ENCODE peak calls at places on chromosomes 4 and X, in nine cellular contexts. One of them, this sample, is unnamed. For H3K4me1, the result is how much of the 10 kb centered on the place peaks cover.

GRCh38 chr4:45701616-45702015 is 422.2 kb downstream of the GABRG1 start:
- DNase-seq in fibroblast of lung: no peak
- DNase-seq in ovary: no peak
- DNase-seq in CD8-positive, alpha-beta T cell: no peak
- DNase-seq in upper lobe of left lung: no peak
- DNase-seq in body of pancreas: no peak
- DNase-seq in sigmoid colon: no peak
- DNase-seq in breast epithelium: no peak
- DNase-seq in spleen: no peak
- DNase-seq in this sample: no peak

GRCh38 chr4:142272452-142272851 is 573.6 kb downstream of the INPP4B start:
- DNase-seq in ovary: no peak
- DNase-seq in breast epithelium: no peak
- DNase-seq in body of pancreas: no peak
- DNase-seq in fibroblast of lung: no peak
- DNase-seq in upper lobe of left lung: no peak
- DNase-seq in CD8-positive, alpha-beta T cell: no peak
- DNase-seq in spleen: no peak
- DNase-seq in sigmoid colon: no peak
- DNase-seq in this sample: no peak

GRCh38 chr4:85565761-85566480 is 91.0 kb downstream of the ARHGAP24 start:
- DNase-seq in sigmoid colon: no peak
- DNase-seq in CD8-positive, alpha-beta T cell: no peak
- DNase-seq in body of pancreas: no peak
- DNase-seq in breast epithelium: no peak
- DNase-seq in fibroblast of lung: peak
- DNase-seq in spleen: no peak
- DNase-seq in ovary: no peak
- DNase-seq in upper lobe of left lung: no peak
- DNase-seq in this sample: no peak

GRCh38 chrX:118156254-118156952 is 39.8 kb upstream of the KLHL13 start:
- DNase-seq in spleen: no peak
- DNase-seq in ovary: no peak
- DNase-seq in fibroblast of lung: no peak
- DNase-seq in upper lobe of left lung: no peak
- DNase-seq in body of pancreas: peak
- DNase-seq in CD8-positive, alpha-beta T cell: no peak
- DNase-seq in sigmoid colon: no peak
- DNase-seq in breast epithelium: no peak
- DNase-seq in this sample: no peak

GRCh38 chr4:34850983-34851382 is 1393.3 kb downstream of the ARAP2 start:
- DNase-seq in fibroblast of lung: peak
- DNase-seq in upper lobe of left lung: no peak
- DNase-seq in body of pancreas: no peak
- DNase-seq in spleen: no peak
- DNase-seq in sigmoid colon: no peak
- DNase-seq in ovary: no peak
- DNase-seq in CD8-positive, alpha-beta T cell: no peak
- DNase-seq in breast epithelium: no peak
- DNase-seq in this sample: no peak

GRCh38 chr4:26213317-26213716 is 107.5 kb upstream of the RBPJ start:
- DNase-seq in sigmoid colon: no peak
- DNase-seq in ovary: no peak
- DNase-seq in fibroblast of lung: no peak
- DNase-seq in spleen: no peak
- DNase-seq in body of pancreas: no peak
- DNase-seq in breast epithelium: no peak
- DNase-seq in upper lobe of left lung: no peak
- DNase-seq in CD8-positive, alpha-beta T cell: no peak
- DNase-seq in this sample: no peak

GRCh38 chrX:111168314-111168713 is 72.3 kb downstream of the PAK3 start:
- DNase-seq in CD8-positive, alpha-beta T cell: no peak
- DNase-seq in body of pancreas: no peak
- DNase-seq in upper lobe of left lung: no peak
- DNase-seq in ovary: no peak
- DNase-seq in sigmoid colon: no peak
- DNase-seq in spleen: no peak
- DNase-seq in fibroblast of lung: peak
- DNase-seq in breast epithelium: no peak
- DNase-seq in this sample: no peak

GRCh38 chrX:153981231-153981630 is 8.7 kb downstream of the TMEM187 start:
- DNase-seq in body of pancreas: no peak
- DNase-seq in breast epithelium: no peak
- DNase-seq in upper lobe of left lung: no peak
- DNase-seq in ovary: no peak
- DNase-seq in sigmoid colon: no peak
- DNase-seq in spleen: peak
- DNase-seq in CD8-positive, alpha-beta T cell: no peak
- DNase-seq in fibroblast of lung: no peak
- DNase-seq in this sample: no peak

GRCh38 chr4:184850431-184851199 is 24.8 kb upstream of the ACSL1 start:
- DNase-seq in fibroblast of lung: no peak
- DNase-seq in CD8-positive, alpha-beta T cell: no peak
- DNase-seq in body of pancreas: no peak
- DNase-seq in ovary: no peak
- DNase-seq in sigmoid colon: no peak
- DNase-seq in breast epithelium: no peak
- DNase-seq in upper lobe of left lung: peak
- DNase-seq in spleen: peak
- DNase-seq in this sample: no peak

GRCh38 chr4:150578745-150579470 is 3.0 kb upstream of the MAB21L2 start:
- DNase-seq in CD8-positive, alpha-beta T cell: no peak
- DNase-seq in breast epithelium: no peak
- DNase-seq in ovary: no peak
- DNase-seq in sigmoid colon: peak
- DNase-seq in upper lobe of left lung: no peak
- DNase-seq in spleen: no peak
- DNase-seq in fibroblast of lung: peak
- DNase-seq in body of pancreas: no peak
- DNase-seq in this sample: no peak

GRCh38 chr4:80183196-80184052 is 13.9 kb upstream of the PRDM8 start:
- DNase-seq in breast epithelium: no peak
- DNase-seq in spleen: no peak
- DNase-seq in fibroblast of lung: no peak
- DNase-seq in upper lobe of left lung: no peak
- DNase-seq in ovary: peak
- DNase-seq in CD8-positive, alpha-beta T cell: no peak
- DNase-seq in body of pancreas: no peak
- DNase-seq in sigmoid colon: peak
- DNase-seq in this sample: no peak

GRCh38 chrX:102606115-102606514 is 6.8 kb downstream of the ARMCX5 start:
- DNase-seq in ovary: no peak
- DNase-seq in breast epithelium: no peak
- DNase-seq in CD8-positive, alpha-beta T cell: no peak
- DNase-seq in body of pancreas: no peak
- DNase-seq in sigmoid colon: no peak
- DNase-seq in spleen: no peak
- DNase-seq in upper lobe of left lung: no peak
- DNase-seq in fibroblast of lung: no peak
- DNase-seq in this sample: no peak

GRCh38 chr4:176492648-176493302 is 173.0 kb downstream of the SPCS3 start:
- DNase-seq in CD8-positive, alpha-beta T cell: no peak
- DNase-seq in ovary: no peak
- DNase-seq in fibroblast of lung: peak
- DNase-seq in body of pancreas: no peak
- DNase-seq in breast epithelium: no peak
- DNase-seq in spleen: no peak
- DNase-seq in sigmoid colon: no peak
- DNase-seq in upper lobe of left lung: no peak
- DNase-seq in this sample: no peak

GRCh38 chr4:26410385-26411293 is 79.6 kb downstream of the CCKAR start:
- DNase-seq in fibroblast of lung: peak
- DNase-seq in sigmoid colon: no peak
- DNase-seq in breast epithelium: no peak
- DNase-seq in CD8-positive, alpha-beta T cell: no peak
- DNase-seq in upper lobe of left lung: no peak
- DNase-seq in body of pancreas: peak
- DNase-seq in spleen: no peak
- DNase-seq in ovary: no peak
- DNase-seq in this sample: no peak

GRCh38 chrX:10649286-10649685 is 28.9 kb upstream of the MID1 start:
- DNase-seq in spleen: no peak
- DNase-seq in ovary: no peak
- DNase-seq in upper lobe of left lung: no peak
- DNase-seq in body of pancreas: no peak
- DNase-seq in breast epithelium: no peak
- DNase-seq in fibroblast of lung: peak
- DNase-seq in CD8-positive, alpha-beta T cell: no peak
- DNase-seq in sigmoid colon: no peak
- DNase-seq in this sample: no peak

GRCh38 chr4:89064848-89065247 is 7.9 kb upstream of the FAM13A start:
- DNase-seq in upper lobe of left lung: no peak
- DNase-seq in CD8-positive, alpha-beta T cell: no peak
- DNase-seq in breast epithelium: no peak
- DNase-seq in fibroblast of lung: no peak
- DNase-seq in body of pancreas: no peak
- DNase-seq in ovary: no peak
- DNase-seq in spleen: no peak
- DNase-seq in sigmoid colon: no peak
- DNase-seq in this sample: no peak

GRCh38 chr4:87057835-87058234 is 123.0 kb downstream of the AFF1 start:
- DNase-seq in spleen: no peak
- DNase-seq in sigmoid colon: no peak
- DNase-seq in fibroblast of lung: peak
- DNase-seq in upper lobe of left lung: no peak
- DNase-seq in body of pancreas: no peak
- DNase-seq in ovary: no peak
- DNase-seq in breast epithelium: no peak
- DNase-seq in CD8-positive, alpha-beta T cell: no peak
- DNase-seq in this sample: no peak

GRCh38 chr4:87054900-87055299 is 120.1 kb downstream of the AFF1 start:
- DNase-seq in spleen: no peak
- DNase-seq in upper lobe of left lung: no peak
- DNase-seq in fibroblast of lung: no peak
- DNase-seq in ovary: no peak
- DNase-seq in body of pancreas: no peak
- DNase-seq in sigmoid colon: no peak
- DNase-seq in breast epithelium: no peak
- DNase-seq in CD8-positive, alpha-beta T cell: no peak
- DNase-seq in this sample: no peak

GRCh38 chr4:87058272-87059073 is 123.7 kb downstream of the AFF1 start:
- DNase-seq in sigmoid colon: no peak
- DNase-seq in ovary: no peak
- DNase-seq in breast epithelium: no peak
- DNase-seq in CD8-positive, alpha-beta T cell: no peak
- DNase-seq in body of pancreas: no peak
- DNase-seq in spleen: no peak
- DNase-seq in fibroblast of lung: no peak
- DNase-seq in upper lobe of left lung: peak
- DNase-seq in this sample: no peak

GRCh38 chr4:87055340-87055739 is 120.5 kb downstream of the AFF1 start:
- DNase-seq in CD8-positive, alpha-beta T cell: no peak
- DNase-seq in ovary: no peak
- DNase-seq in fibroblast of lung: no peak
- DNase-seq in spleen: no peak
- DNase-seq in breast epithelium: no peak
- DNase-seq in sigmoid colon: no peak
- DNase-seq in body of pancreas: no peak
- DNase-seq in upper lobe of left lung: no peak
- DNase-seq in this sample: no peak

GRCh38 chr4:87056884-87057283 is 122.1 kb downstream of the AFF1 start:
- DNase-seq in fibroblast of lung: no peak
- DNase-seq in ovary: no peak
- DNase-seq in breast epithelium: no peak
- DNase-seq in upper lobe of left lung: no peak
- DNase-seq in CD8-positive, alpha-beta T cell: no peak
- DNase-seq in body of pancreas: no peak
- DNase-seq in spleen: no peak
- DNase-seq in sigmoid colon: no peak
- DNase-seq in this sample: no peak
- H3K4me1 ChIP-seq in fibroblast of lung: under half
- H3K4me1 ChIP-seq in ovary: under half
- H3K4me1 ChIP-seq in breast epithelium: under half
- H3K4me1 ChIP-seq in upper lobe of left lung: half or more
- H3K4me1 ChIP-seq in CD8-positive, alpha-beta T cell: under half
- H3K4me1 ChIP-seq in body of pancreas: half or more
- H3K4me1 ChIP-seq in spleen: half or more
- H3K4me1 ChIP-seq in sigmoid colon: half or more
- H3K4me1 ChIP-seq in this sample: half or more

GRCh38 chrX:133601116-133601515 is 185.8 kb upstream of the GPC4 start:
- DNase-seq in fibroblast of lung: no peak
- DNase-seq in CD8-positive, alpha-beta T cell: no peak
- DNase-seq in breast epithelium: no peak
- DNase-seq in body of pancreas: no peak
- DNase-seq in ovary: no peak
- DNase-seq in spleen: no peak
- DNase-seq in upper lobe of left lung: no peak
- DNase-seq in sigmoid colon: no peak
- DNase-seq in this sample: no peak
- TF ChIP-seq CTCF in fibroblast of lung: no peak
- TF ChIP-seq CTCF in CD8-positive, alpha-beta T cell: no peak
- TF ChIP-seq CTCF in breast epithelium: no peak
- TF ChIP-seq CTCF in body of pancreas: no peak
- TF ChIP-seq CTCF in ovary: no peak
- TF ChIP-seq CTCF in spleen: no peak
- TF ChIP-seq CTCF in upper lobe of left lung: no peak
- TF ChIP-seq CTCF in sigmoid colon: no peak
- TF ChIP-seq CTCF in this sample: no peak

DNA sequence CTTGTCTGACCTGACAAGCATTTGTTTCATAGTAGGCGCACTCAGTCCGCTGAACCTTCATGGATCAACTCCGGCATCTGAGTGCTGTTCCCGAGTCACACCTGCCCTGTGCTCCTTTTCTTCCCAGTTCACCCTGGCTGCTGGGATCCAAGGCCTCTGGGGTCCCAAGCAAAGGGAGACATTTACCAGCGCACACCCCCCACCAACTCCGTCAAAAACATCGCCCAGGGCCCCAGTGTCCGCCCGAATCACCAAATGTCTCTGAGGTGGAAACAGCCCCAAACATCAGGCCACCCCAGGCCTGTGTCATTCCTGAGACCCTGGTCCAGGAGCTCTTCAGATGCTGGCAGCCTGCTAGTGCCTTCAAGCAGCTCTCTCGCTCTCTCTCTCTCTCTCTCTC is 5.1 kb downstream of the BLOC1S4 start:
- DNase-seq in sigmoid colon: no peak
- DNase-seq in ovary: no peak
- DNase-seq in CD8-positive, alpha-beta T cell: no peak
- DNase-seq in fibroblast of lung: no peak
- DNase-seq in spleen: no peak
- DNase-seq in upper lobe of left lung: no peak
- DNase-seq in body of pancreas: no peak
- DNase-seq in breast epithelium: no peak
- DNase-seq in this sample: no peak
- H3K4me1 ChIP-seq in sigmoid colon: under half
- H3K4me1 ChIP-seq in ovary: under half
- H3K4me1 ChIP-seq in CD8-positive, alpha-beta T cell: under half
- H3K4me1 ChIP-seq in fibroblast of lung: under half
- H3K4me1 ChIP-seq in spleen: under half
- H3K4me1 ChIP-seq in upper lobe of left lung: under half
- H3K4me1 ChIP-seq in body of pancreas: under half
- H3K4me1 ChIP-seq in breast epithelium: under half
- H3K4me1 ChIP-seq in this sample: under half

DNA sequence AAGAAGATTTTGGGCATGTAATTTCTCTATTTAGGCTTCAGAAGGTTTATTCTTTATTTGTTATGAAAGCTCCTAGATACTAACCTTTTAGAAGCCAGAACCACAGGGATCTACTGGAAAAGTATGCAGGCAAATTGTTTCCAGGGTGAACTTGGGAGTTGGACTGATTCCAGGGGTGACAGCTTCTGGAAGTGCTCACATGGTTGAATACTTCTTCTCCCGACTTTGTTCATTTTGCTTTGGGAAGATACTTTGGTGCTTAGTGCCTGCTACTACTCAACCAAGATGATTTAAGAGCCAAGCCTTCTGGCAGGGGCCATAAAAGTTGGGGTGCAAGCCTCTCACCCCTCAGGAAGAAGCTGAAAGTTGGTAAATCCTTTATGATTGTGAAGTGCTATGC is 445.6 kb downstream of the ACTRT1 start:
- DNase-seq in fibroblast of lung: no peak
- DNase-seq in spleen: no peak
- DNase-seq in upper lobe of left lung: no peak
- DNase-seq in sigmoid colon: no peak
- DNase-seq in breast epithelium: no peak
- DNase-seq in CD8-positive, alpha-beta T cell: no peak
- DNase-seq in body of pancreas: no peak
- DNase-seq in ovary: no peak
- DNase-seq in this sample: no peak
- TF ChIP-seq CTCF in fibroblast of lung: no peak
- TF ChIP-seq CTCF in spleen: no peak
- TF ChIP-seq CTCF in upper lobe of left lung: no peak
- TF ChIP-seq CTCF in sigmoid colon: no peak
- TF ChIP-seq CTCF in breast epithelium: no peak
- TF ChIP-seq CTCF in CD8-positive, alpha-beta T cell: no peak
- TF ChIP-seq CTCF in body of pancreas: no peak
- TF ChIP-seq CTCF in ovary: no peak
- TF ChIP-seq CTCF in this sample: no peak

This sample was measured in gastrocnemius medialis.